ENCODE peak calls at places on chromosomes 12 and 14, in seven cellular contexts. G is HepG2, S is GM12892, O is SK-N-SH, Y is H1, T is GM12878, A is K562. B is an unnamed sample.

GRCh38 chr14:40870252-40870651 is 736.4 kb upstream of the LRFN5 start:
- DNase-seq in G (no peak), S (no peak), A (no peak), Y (no peak), O (no peak), T (no peak), B (no peak)

GRCh38 chr14:53391156-53391555 is 238.0 kb upstream of the DDHD1 start:
- DNase-seq in Y (no peak), O (no peak), A (no peak), G (peak), S (no peak), T (no peak), B (no peak)

GRCh38 chr14:75984674-75985073 is 889 bp upstream of the IFT43 start:
- DNase-seq in T (no peak), O (no peak), A (no peak), Y (no peak), G (peak), S (no peak), B (no peak)

GRCh38 chr12:52494100-52494499 is 1.0 kb upstream of the KRT6A start:
- DNase-seq in O (no peak), A (no peak), T (no peak), G (no peak), S (no peak), Y (no peak), B (no peak)

GRCh38 chr12:12333980-12334709 is 15.9 kb downstream of the MANSC1 start:
- DNase-seq in A (peak), T (peak), O (peak), G (peak), Y (peak), S (peak), B (peak)

GRCh38 chr14:89214221-89214965 is 202.6 kb downstream of the FOXN3 start:
- DNase-seq in G (peak), S (no peak), O (peak), Y (no peak), A (no peak), T (no peak), B (no peak)

GRCh38 chr14:102939820-102940561 is 17.5 kb downstream of the AMN start:
- DNase-seq in Y (no peak), A (no peak), O (no peak), G (no peak), T (no peak), S (no peak), B (no peak)

GRCh38 chr12:45435945-45436710 is 220.2 kb downstream of the ANO6 start:
- DNase-seq in A (no peak), O (no peak), G (no peak), Y (no peak), T (no peak), S (no peak), B (no peak)

GRCh38 chr12:64672925-64673409 is 62.7 kb downstream of the RASSF3 start:
- DNase-seq in Y (no peak), A (no peak), O (peak), S (no peak), T (no peak), G (peak), B (no peak)

GRCh38 chr12:79251356-79251755 is 386.8 kb downstream of the SYT1 start:
- DNase-seq in Y (no peak), T (no peak), O (no peak), S (no peak), A (no peak), G (no peak), B (no peak)

GRCh38 chr14:57352771-57353170 is 37.6 kb upstream of the NAA30 start:
- DNase-seq in S (no peak), Y (no peak), G (no peak), O (no peak), A (no peak), T (no peak), B (no peak)

GRCh38 chr12:56723889-56724659 is 1.0 kb downstream of the NACA start:
- DNase-seq in G (peak), O (no peak), S (no peak), A (no peak), Y (no peak), T (no peak), B (no peak)

GRCh38 chr12:130526813-130527212 is 189.1 kb downstream of the PIWIL1 start:
- DNase-seq in T (no peak), S (no peak), A (peak), G (peak), O (no peak), Y (peak), B (no peak)

GRCh38 chr14:89673499-89674225 is 256.6 kb upstream of the FOXN3 start:
- DNase-seq in O (no peak), S (no peak), Y (no peak), T (no peak), G (no peak), A (no peak), B (no peak)

GRCh38 chr12:100995771-100996170 is 201.2 kb downstream of the ANO4 start:
- DNase-seq in Y (no peak), T (peak), G (no peak), A (no peak), O (no peak), S (no peak), B (no peak)

GRCh38 chr14:65751510-65751909 is 339.0 kb downstream of the FUT8 start:
- DNase-seq in O (no peak), A (no peak), Y (no peak), G (no peak), S (no peak), T (no peak), B (no peak)

GRCh38 chr14:100904307-100905019 is 941 bp upstream of the RTL1 start:
- DNase-seq in T (no peak), Y (peak), O (peak), A (no peak), S (no peak), G (no peak), B (no peak)

GRCh38 chr12:128388461-128388921 is 121.5 kb downstream of the TMEM132C start:
- DNase-seq in G (no peak), A (no peak), O (no peak), S (no peak), Y (no peak), T (no peak), B (no peak)

GRCh38 chr14:34262511-34262910 is 199.5 kb downstream of the SPTSSA start:
- DNase-seq in T (no peak), S (no peak), O (peak), G (no peak), A (no peak), Y (no peak), B (no peak)

GRCh38 chr12:86613306-86613705 is 357.1 kb upstream of the MGAT4C start:
- DNase-seq in A (no peak), O (no peak), Y (no peak), G (no peak), T (no peak), S (no peak), B (no peak)

GRCh38 chr14:77965050-77965449 is 165.1 kb downstream of the ADCK1 start:
- DNase-seq in O (no peak), G (no peak), Y (no peak), A (no peak), S (no peak), T (no peak), B (no peak)

GRCh38 chr12:6404390-6404789 is 20.4 kb downstream of the LTBR start:
- DNase-seq in G (no peak), T (no peak), A (no peak), Y (no peak), O (no peak), S (no peak), B (no peak)

GRCh38 chr14:99505089-99505488 is 23.9 kb downstream of the CCNK start:
- DNase-seq in T (no peak), Y (no peak), G (no peak), S (no peak), A (no peak), O (no peak), B (no peak)

GRCh38 chr12:77229640-77230442 is 164.5 kb upstream of the E2F7 start:
- DNase-seq in O (no peak), T (no peak), Y (no peak), A (no peak), G (no peak), S (no peak), B (no peak)

GRCh38 chr12:6468283-6468575 is 2.2 kb downstream of the VAMP1 start:
- DNase-seq in G (peak), T (no peak), O (no peak), Y (no peak), S (no peak), A (no peak), B (no peak)

GRCh38 chr14:101893759-101894158 is 70.6 kb upstream of the DYNC1H1 start:
- DNase-seq in T (no peak), Y (no peak), A (no peak), S (no peak), O (no peak), G (no peak), B (no peak)

GRCh38 chr12:131938082-131938481 is 9.0 kb downstream of the PUS1 start:
- DNase-seq in G (no peak), A (no peak), O (no peak), T (no peak), S (no peak), Y (no peak), B (no peak)

GRCh38 chr12:5052348-5052747 is 8.7 kb downstream of the KCNA5 start:
- DNase-seq in Y (no peak), G (no peak), O (no peak), S (no peak), A (no peak), T (no peak), B (no peak)

GRCh38 chr14:39731912-39732311 is 299.7 kb upstream of the FBXO33 start:
- DNase-seq in Y (no peak), O (no peak), G (peak), A (no peak), T (no peak), S (no peak), B (no peak)

GRCh38 chr14:32327255-32327961 is 1.7 kb upstream of the AKAP6 start:
- DNase-seq in Y (no peak), T (no peak), G (no peak), S (no peak), A (no peak), O (no peak), B (no peak)

GRCh38 chr14:52949711-52950409 is 990 bp downstream of the FERMT2 start:
- DNase-seq in Y (no peak), T (no peak), O (peak), G (peak), A (no peak), S (no peak), B (no peak)

GRCh38 chr12:90945070-90945649 is 9.8 kb downstream of the CCER1 start:
- DNase-seq in S (no peak), Y (no peak), G (peak), O (peak), A (no peak), T (no peak), B (no peak)

GRCh38 chr14:64614992-64615391 is 65.2 kb downstream of the PPP1R36 start:
- DNase-seq in S (no peak), Y (no peak), G (no peak), A (no peak), O (no peak), T (no peak), B (no peak)

GRCh38 chr12:102029148-102029547 is 32.6 kb downstream of the WASHC3 start:
- DNase-seq in O (no peak), A (no peak), T (no peak), G (no peak), Y (no peak), S (no peak), B (no peak)

GRCh38 chr12:64943686-64944085 is 119.2 kb downstream of the TBC1D30 start:
- DNase-seq in A (no peak), Y (no peak), T (no peak), S (no peak), O (no peak), G (no peak), B (no peak)

GRCh38 chr12:104750061-104750460 is 208.0 kb downstream of the SLC41A2 start:
- DNase-seq in O (no peak), A (no peak), T (no peak), G (no peak), Y (no peak), S (no peak), B (peak)

GRCh38 chr12:96719671-96720362 is 187.2 kb upstream of the NEDD1 start:
- DNase-seq in A (no peak), G (no peak), Y (no peak), O (no peak), S (peak), T (peak), B (peak)

GRCh38 chr14:104284107-104284592 is 145.8 kb downstream of the KIF26A start:
- DNase-seq in A (no peak), Y (no peak), S (no peak), G (no peak), O (peak), T (no peak), B (no peak)

GRCh38 chr14:50037837-50038236 is 78.5 kb downstream of the VCPKMT start:
- DNase-seq in G (no peak), A (no peak), Y (no peak), S (no peak), O (no peak), T (no peak), B (no peak)

GRCh38 chr12:57852620-57853509 is 6.3 kb upstream of the CTDSP2 start:
- DNase-seq in T (no peak), O (no peak), G (peak), A (no peak), Y (peak), S (no peak), B (no peak)
- TF ChIP-seq POLR2AphosphoS5 in T (no peak), O (no peak), G (no peak), A (no peak), Y (no peak), S (no peak), B (no peak)

GRCh38 chr12:67069451-67070306 is 199.5 kb upstream of the CAND1 start:
- DNase-seq in G (peak), A (peak), Y (peak), S (peak), O (peak), T (no peak), B (peak)
- TF ChIP-seq TAF1 in G (no peak), A (no peak), Y (peak), S (no peak), O (no peak), T (no peak), B (no peak)

DNA sequence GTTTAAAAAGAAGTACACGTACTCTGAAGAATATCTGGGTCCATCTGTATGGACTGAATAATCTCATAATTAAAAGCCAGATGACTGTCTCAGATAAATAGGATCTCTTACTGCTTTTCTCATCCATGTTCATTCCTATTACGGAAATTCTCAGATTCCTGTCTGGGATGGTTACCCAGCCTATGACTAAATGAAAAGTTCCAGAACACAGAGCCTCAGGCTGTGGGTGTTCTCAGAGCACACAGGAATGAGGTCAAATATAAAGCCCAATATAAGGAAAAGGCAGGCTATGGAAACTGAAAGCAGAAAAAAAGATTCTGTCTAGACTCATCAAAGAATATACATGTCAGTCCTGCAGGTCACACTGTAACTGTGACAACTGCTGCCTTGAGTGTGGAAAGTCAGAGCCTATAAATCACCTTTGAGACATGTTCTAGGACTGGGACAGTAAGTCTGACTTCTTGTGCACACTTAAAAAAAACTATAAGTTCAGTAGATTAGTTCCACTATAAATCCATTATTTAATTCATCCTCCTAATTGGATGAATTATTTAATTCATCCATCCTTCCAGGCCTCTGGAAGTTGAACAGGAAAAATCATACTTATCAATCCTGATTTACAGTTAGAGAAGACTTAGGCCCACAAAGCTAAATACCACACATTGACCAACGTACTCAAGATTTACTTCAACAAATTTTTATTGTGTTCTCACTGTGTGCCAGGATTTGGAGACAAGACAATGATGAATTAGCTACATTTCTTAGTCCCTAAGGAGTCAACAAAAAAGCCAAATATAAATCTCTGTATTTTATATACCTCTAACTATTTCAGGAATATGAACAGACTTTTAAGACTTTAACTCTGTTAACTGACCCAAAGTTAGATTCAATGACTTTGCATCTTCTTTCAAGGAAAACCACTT is 64.1 kb downstream of the DCAF5 start:
- DNase-seq in T (no peak), O (peak), Y (no peak), G (no peak), S (no peak), A (no peak), B (no peak)
- TF ChIP-seq POLR2AphosphoS5 in T (no peak), O (no peak), Y (no peak), G (no peak), S (no peak), A (no peak), B (no peak)

GRCh38 chr14:21109377-21110260 is 8.8 kb downstream of the TMEM253 start:
- DNase-seq in T (peak), O (no peak), G (peak), Y (no peak), S (no peak), A (no peak), B (no peak)
- TF ChIP-seq TAF1 in T (no peak), O (no peak), G (no peak), Y (no peak), S (no peak), A (no peak), B (no peak)

GRCh38 chr14:23306113-23306411 is 571 bp upstream of the BCL2L2 start:
- DNase-seq in S (no peak), G (no peak), T (no peak), A (no peak), O (no peak), Y (no peak), B (no peak)

GRCh38 chr14:23307687-23308644 is 1.3 kb downstream of the BCL2L2 start:
- DNase-seq in T (no peak), Y (no peak), O (no peak), A (no peak), S (no peak), G (no peak), B (no peak)

GRCh38 chr14:23307146-23307447 is 464 bp downstream of the BCL2L2 start:
- DNase-seq in Y (no peak), S (no peak), A (no peak), G (no peak), T (no peak), O (no peak), B (no peak)

GRCh38 chr14:23308721-23309445 is 2.2 kb downstream of the BCL2L2 start:
- DNase-seq in O (no peak), A (no peak), G (no peak), Y (no peak), S (no peak), T (no peak), B (no peak)

DNA sequence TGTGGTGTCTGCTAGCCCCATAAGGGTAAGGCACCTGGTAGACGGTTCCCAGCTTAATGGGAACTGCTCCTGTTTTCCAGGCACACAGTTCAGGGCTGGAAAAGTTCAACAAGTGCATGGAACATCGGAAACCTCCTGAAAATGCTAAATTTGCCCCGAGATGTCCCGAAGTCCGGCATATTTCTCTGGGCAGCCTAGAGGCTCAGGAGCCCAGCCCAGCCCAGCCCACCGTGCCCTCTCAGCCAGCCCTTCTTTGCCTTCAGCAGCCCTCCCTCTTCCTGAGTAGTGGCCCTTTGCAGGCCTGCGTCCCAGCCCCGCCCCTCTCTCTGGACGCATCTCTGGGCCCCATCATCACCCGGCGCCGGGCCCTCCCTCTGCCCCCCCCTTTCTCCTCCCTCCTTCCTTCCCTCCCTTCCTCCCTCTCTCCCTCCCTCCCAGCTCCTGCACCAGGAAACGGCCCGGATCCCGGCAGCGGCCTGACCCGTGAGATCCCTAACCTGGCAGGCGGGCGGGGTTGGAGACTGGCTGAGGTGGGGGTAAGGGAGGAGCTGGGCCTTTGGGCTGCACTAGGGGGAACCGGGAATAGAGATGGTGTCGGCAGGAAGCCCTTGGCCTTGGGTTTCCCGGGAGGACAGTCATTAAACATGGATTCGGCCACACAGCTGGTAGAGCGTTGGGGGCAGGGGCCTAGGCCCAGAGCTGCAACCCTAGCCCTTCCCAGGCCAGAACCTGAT is at the start of gene BCL2L2:
- DNase-seq in Y (peak), T (no peak), G (peak), S (peak), O (peak), A (peak), B (peak)
- TF ChIP-seq POLR2AphosphoS5 in Y (peak), T (peak), G (peak), S (peak), O (peak), A (peak), B (peak)

DNA sequence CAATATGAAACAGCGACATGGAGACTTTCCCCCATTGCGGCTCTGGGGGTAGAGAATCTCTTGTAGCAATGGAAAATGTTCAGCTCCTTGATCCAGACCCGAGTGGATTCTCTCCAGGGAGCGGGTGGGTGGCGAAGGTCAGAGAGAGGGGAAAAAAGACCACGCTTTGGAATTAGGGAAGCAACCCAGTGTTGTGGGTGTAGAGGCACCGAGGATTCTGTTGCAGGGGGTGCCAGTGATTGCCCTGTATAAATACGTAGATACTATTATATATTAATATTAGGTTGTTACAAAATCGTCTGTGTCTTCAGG is 136.1 kb upstream of the KRAS start:
- DNase-seq in Y (no peak), S (no peak), O (peak), T (no peak), G (no peak), A (no peak), B (no peak)
- TF ChIP-seq TAF1 in Y (no peak), S (no peak), O (no peak), T (no peak), G (no peak), A (no peak), B (no peak)